ENCODE peak calls at places on chromosomes 4 and X, in four cellular contexts. R is dermis blood vessel endothelial cell, I is iPS-NIHi11, C is heart left ventricle. V is an unnamed sample.

GRCh38 chr4:24689212-24689611 is 104.9 kb upstream of the DHX15 start:
- DNase-seq in R (peak; percentile 2), I (no peak), C (no peak), V (no peak)

GRCh38 chrX:77622672-77623071 is 163.3 kb downstream of the ATRX start:
- DNase-seq in R (peak; percentile 6), I (no peak), C (no peak), V (no peak)

GRCh38 chr4:17309567-17310268 is 202.2 kb downstream of the QDPR start:
- DNase-seq in R (no peak), I (no peak), C (no peak), V (no peak)

GRCh38 chrX:27336466-27337091 is 126.6 kb downstream of the PPP4R3C start:
- DNase-seq in R (peak; percentile 55), I (peak; percentile 20), C (peak; percentile 4), V (no peak)

GRCh38 chrX:82757614-82758013 is 750.5 kb upstream of the POU3F4 start:
- DNase-seq in R (peak; percentile 8), I (no peak), C (no peak), V (no peak)

GRCh38 chr4:3718462-3718861 is 47.7 kb upstream of the ADRA2C start:
- DNase-seq in R (no peak), I (no peak), C (no peak), V (no peak)

GRCh38 chr4:81845273-81845672 is 373.6 kb upstream of the RASGEF1B start:
- DNase-seq in R (no peak), I (no peak), C (no peak), V (no peak)

GRCh38 chr4:150010525-150011126 is 67.6 kb upstream of the DCLK2 start:
- DNase-seq in R (peak; percentile 81), I (peak; percentile 59), C (peak; percentile 27), V (no peak)

GRCh38 chr4:164807611-164808010 is 53.7 kb downstream of the SMIM31 start:
- DNase-seq in R (no peak), I (peak; percentile 49), C (no peak), V (no peak)

GRCh38 chr4:1096841-1097240 is 16.5 kb downstream of the RNF212 start:
- DNase-seq in R (no peak), I (no peak), C (no peak), V (no peak)

GRCh38 chr4:67584496-67584895 is 26.0 kb downstream of the STAP1 start:
- DNase-seq in R (no peak), I (no peak), C (no peak), V (no peak)

GRCh38 chr4:131644619-131645018 is 1504.5 kb upstream of the PCDH10 start:
- DNase-seq in R (peak; percentile 36), I (peak; percentile 56), C (no peak), V (no peak)

GRCh38 chr4:85496146-85496849 is 21.3 kb downstream of the ARHGAP24 start:
- DNase-seq in R (peak; percentile 24), I (no peak), C (no peak), V (no peak)

GRCh38 chr4:45183905-45184304 is 457.5 kb upstream of the GNPDA2 start:
- DNase-seq in R (no peak), I (no peak), C (no peak), V (no peak)

GRCh38 chr4:92334716-92335350 is 31.1 kb downstream of the GRID2 start:
- DNase-seq in R (no peak), I (no peak), C (peak; percentile 11), V (no peak)

GRCh38 chr4:169398294-169398693 is 127.5 kb upstream of the SH3RF1 start:
- DNase-seq in R (peak; percentile 84), I (no peak), C (no peak), V (no peak)

GRCh38 chr4:169975131-169975836 is 50.9 kb downstream of the MFAP3L start:
- DNase-seq in R (no peak), I (no peak), C (no peak), V (no peak)

GRCh38 chr4:154329939-154330338 is 161.7 kb downstream of the DCHS2 start:
- DNase-seq in R (no peak), I (no peak), C (no peak), V (no peak)

GRCh38 chr4:27366424-27366823 is 505.8 kb downstream of the STIM2 start:
- DNase-seq in R (no peak), I (no peak), C (no peak), V (no peak)

GRCh38 chrX:9132036-9132435 is 98.1 kb upstream of the FAM9B start:
- DNase-seq in R (no peak), I (no peak), C (no peak), V (no peak)

GRCh38 chr4:4772534-4772933 is 86.9 kb upstream of the MSX1 start:
- DNase-seq in R (no peak), I (no peak), C (no peak), V (no peak)

GRCh38 chrX:56764153-56764974 is 35.3 kb downstream of the NBDY start:
- DNase-seq in R (peak; percentile 76), I (peak; percentile 49), C (peak; percentile 42), V (peak; percentile 99)

GRCh38 chr4:110823251-110823650 is 200.4 kb upstream of the PITX2 start:
- DNase-seq in R (no peak), I (no peak), C (no peak), V (no peak)

GRCh38 chrX:139862208-139862607 is 70.6 kb downstream of the ATP11C start:
- DNase-seq in R (no peak), I (no peak), C (no peak), V (no peak)

GRCh38 chr4:14168919-14169318 is 541.4 kb upstream of the BOD1L1 start:
- DNase-seq in R (peak; percentile 96), I (no peak), C (peak; percentile 52), V (peak; percentile 53)

GRCh38 chrX:10755477-10756334 is 135.3 kb upstream of the MID1 start:
- DNase-seq in R (peak; percentile 76), I (peak; percentile 60), C (no peak), V (no peak)

GRCh38 chr4:157763490-157763889 is 409.3 kb downstream of the GASK1B start:
- DNase-seq in R (no peak), I (no peak), C (no peak), V (no peak)

GRCh38 chr4:25011135-25011866 is 19.4 kb downstream of the LGI2 start:
- DNase-seq in R (no peak), I (no peak), C (no peak), V (no peak)

GRCh38 chrX:31508338-31508737 is 436.5 kb upstream of the FTHL17 start:
- DNase-seq in R (peak; percentile 26), I (no peak), C (no peak), V (no peak)

GRCh38 chr4:147820975-147821374 is 89.1 kb downstream of the ARHGAP10 start:
- DNase-seq in R (no peak), I (no peak), C (no peak), V (no peak)

GRCh38 chrX:81337805-81338204 is 135.9 kb downstream of the SH3BGRL start:
- DNase-seq in R (no peak), I (no peak), C (no peak), V (no peak)

GRCh38 chr4:102196221-102196620 is 149.1 kb downstream of the SLC39A8 start:
- DNase-seq in R (peak; percentile 61), I (no peak), C (no peak), V (no peak)

GRCh38 chr4:7909966-7910720 is 29.5 kb downstream of the AFAP1 start:
- DNase-seq in R (no peak), I (no peak), C (no peak), V (no peak)

GRCh38 chrX:155645180-155645579 is 32.4 kb upstream of the TMLHE start:
- DNase-seq in R (no peak), I (no peak), C (no peak), V (no peak)

GRCh38 chrX:40083120-40083978 is 14.4 kb downstream of the BCOR start:
- DNase-seq in R (peak; percentile 35), I (peak; percentile 31), C (no peak), V (no peak)

GRCh38 chrX:17414057-17414658 is 39.2 kb downstream of the NHS start:
- DNase-seq in R (no peak), I (no peak), C (no peak), V (no peak)